ENCODE peak calls at places on chromosomes 16 and 17, in four cellular contexts. One of them, this sample, is unnamed.

GRCh38 chr17:48374650-48375230 is 55.3 kb downstream of the SKAP1 start:
- DNase-seq in A549: peak; percentile 74
- DNase-seq in esophagus muscularis mucosa: no peak
- DNase-seq in upper lobe of left lung: no peak
- DNase-seq in this sample: no peak

GRCh38 chr16:88857728-88858339 is 907 bp downstream of the TRAPPC2L start:
- DNase-seq in A549: peak; percentile 73
- DNase-seq in esophagus muscularis mucosa: no peak
- DNase-seq in upper lobe of left lung: peak; percentile 83
- DNase-seq in this sample: peak; percentile 85

GRCh38 chr16:67917140-67917851 is 14.4 kb downstream of the CTRL start:
- DNase-seq in A549: no peak
- DNase-seq in esophagus muscularis mucosa: no peak
- DNase-seq in upper lobe of left lung: no peak
- DNase-seq in this sample: no peak

GRCh38 chr16:83365166-83365565 is 442.6 kb upstream of the HSBP1 start:
- DNase-seq in A549: no peak
- DNase-seq in esophagus muscularis mucosa: no peak
- DNase-seq in upper lobe of left lung: no peak
- DNase-seq in this sample: no peak

GRCh38 chr17:71548540-71549190 is 572.2 kb upstream of the SOX9 start:
- DNase-seq in A549: no peak
- DNase-seq in esophagus muscularis mucosa: no peak
- DNase-seq in upper lobe of left lung: no peak
- DNase-seq in this sample: no peak

GRCh38 chr17:57104461-57105175 is 19.6 kb downstream of the AKAP1 start:
- DNase-seq in A549: no peak
- DNase-seq in esophagus muscularis mucosa: no peak
- DNase-seq in upper lobe of left lung: no peak
- DNase-seq in this sample: no peak

GRCh38 chr16:23990507-23990906 is 154.7 kb downstream of the PRKCB start:
- DNase-seq in A549: no peak
- DNase-seq in esophagus muscularis mucosa: no peak
- DNase-seq in upper lobe of left lung: no peak
- DNase-seq in this sample: no peak

GRCh38 chr16:53754938-53755910 is 51.3 kb downstream of the FTO start:
- DNase-seq in A549: peak; percentile 54
- DNase-seq in esophagus muscularis mucosa: no peak
- DNase-seq in upper lobe of left lung: no peak
- DNase-seq in this sample: no peak

GRCh38 chr16:87037012-87037411 is 280.2 kb downstream of the C16orf95 start:
- DNase-seq in A549: no peak
- DNase-seq in esophagus muscularis mucosa: no peak
- DNase-seq in upper lobe of left lung: no peak
- DNase-seq in this sample: no peak

GRCh38 chr16:4272114-4272954 is 489 bp downstream of the TFAP4 start:
- DNase-seq in A549: peak; percentile 60
- DNase-seq in esophagus muscularis mucosa: no peak
- DNase-seq in upper lobe of left lung: peak; percentile 90
- DNase-seq in this sample: peak; percentile 74

GRCh38 chr16:14020141-14020540 is 51.0 kb upstream of the MRTFB start:
- DNase-seq in A549: peak; percentile 52
- DNase-seq in esophagus muscularis mucosa: no peak
- DNase-seq in upper lobe of left lung: no peak
- DNase-seq in this sample: no peak

DNA sequence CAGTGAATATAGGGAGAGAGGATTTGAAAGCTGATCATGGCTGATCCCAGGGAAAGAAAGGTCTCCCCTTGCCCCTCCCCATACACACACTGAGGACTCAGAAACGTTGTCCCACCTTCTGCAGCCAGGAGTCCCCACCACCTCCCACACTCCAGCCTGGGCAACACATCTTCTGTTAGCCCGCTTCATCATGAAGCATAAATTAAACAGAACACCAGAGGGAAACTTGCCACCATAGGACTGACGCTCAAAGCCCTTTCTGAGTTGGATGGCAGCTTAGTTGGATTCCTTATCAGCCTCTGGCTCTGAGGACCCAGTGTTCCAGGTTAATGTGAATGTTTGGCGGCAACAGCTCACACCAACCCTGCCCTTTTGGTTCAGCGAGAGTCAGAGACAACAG is 33.9 kb downstream of the ARHGAP27 start:
- DNase-seq in A549: no peak
- DNase-seq in esophagus muscularis mucosa: no peak
- DNase-seq in upper lobe of left lung: no peak
- DNase-seq in this sample: no peak
- TF ChIP-seq CTCF in A549: no peak
- TF ChIP-seq CTCF in esophagus muscularis mucosa: no peak
- TF ChIP-seq CTCF in upper lobe of left lung: no peak
- TF ChIP-seq CTCF in this sample: no peak

GRCh38 chr17:34377078-34377823 is 14.2 kb upstream of the CCL1 start:
- DNase-seq in A549: no peak
- DNase-seq in esophagus muscularis mucosa: no peak
- DNase-seq in upper lobe of left lung: no peak
- DNase-seq in this sample: no peak

GRCh38 chr17:34382586-34383224 is 19.7 kb upstream of the CCL1 start:
- DNase-seq in A549: no peak
- DNase-seq in esophagus muscularis mucosa: no peak
- DNase-seq in upper lobe of left lung: peak; percentile 45
- DNase-seq in this sample: no peak

GRCh38 chr17:34379876-34380275 is 16.8 kb upstream of the CCL1 start:
- DNase-seq in A549: no peak
- DNase-seq in esophagus muscularis mucosa: no peak
- DNase-seq in upper lobe of left lung: no peak
- DNase-seq in this sample: no peak

GRCh38 chr17:34375598-34375997 is 12.6 kb upstream of the CCL1 start:
- DNase-seq in A549: no peak
- DNase-seq in esophagus muscularis mucosa: no peak
- DNase-seq in upper lobe of left lung: peak; percentile 28
- DNase-seq in this sample: no peak

DNA sequence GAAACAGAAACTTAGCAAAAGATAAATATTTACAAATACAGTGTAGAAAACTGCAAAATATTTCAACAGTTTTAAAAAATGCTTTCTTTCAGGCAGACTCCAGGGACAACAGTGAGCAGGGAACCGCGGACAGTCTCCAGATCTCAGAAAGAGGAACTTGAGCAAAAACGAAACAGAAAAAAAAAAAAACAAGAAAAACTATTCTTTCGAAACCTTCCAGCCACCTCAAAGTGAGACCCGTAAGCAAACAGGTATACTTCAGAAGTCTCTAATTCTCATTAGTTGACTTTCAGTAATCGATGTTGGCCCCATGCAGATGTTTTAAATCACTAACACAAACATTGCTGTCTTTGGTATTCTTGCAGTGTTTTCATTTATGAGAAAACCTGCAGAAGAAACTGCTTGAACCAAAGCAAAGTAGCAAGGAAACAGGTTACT is 15.7 kb upstream of the CCL1 start:
- DNase-seq in A549: no peak
- DNase-seq in esophagus muscularis mucosa: no peak
- DNase-seq in upper lobe of left lung: no peak
- DNase-seq in this sample: no peak
- H3K4me3 ChIP-seq in A549: no peak overlapping the region
- H3K4me3 ChIP-seq in esophagus muscularis mucosa: no peak overlapping the region
- H3K4me3 ChIP-seq in upper lobe of left lung: no peak overlapping the region
- H3K4me3 ChIP-seq in this sample: no peak overlapping the region

GRCh38 chr17:28384281-28385036 is 13.0 kb downstream of the SARM1 start:
- DNase-seq in A549: no peak
- DNase-seq in esophagus muscularis mucosa: no peak
- DNase-seq in upper lobe of left lung: peak; percentile 89
- DNase-seq in this sample: peak; percentile 82
- TF ChIP-seq POLR2A in A549: no peak
- TF ChIP-seq POLR2A in esophagus muscularis mucosa: no peak
- TF ChIP-seq POLR2A in upper lobe of left lung: no peak
- TF ChIP-seq POLR2A in this sample: peak; percentile 42

DNA sequence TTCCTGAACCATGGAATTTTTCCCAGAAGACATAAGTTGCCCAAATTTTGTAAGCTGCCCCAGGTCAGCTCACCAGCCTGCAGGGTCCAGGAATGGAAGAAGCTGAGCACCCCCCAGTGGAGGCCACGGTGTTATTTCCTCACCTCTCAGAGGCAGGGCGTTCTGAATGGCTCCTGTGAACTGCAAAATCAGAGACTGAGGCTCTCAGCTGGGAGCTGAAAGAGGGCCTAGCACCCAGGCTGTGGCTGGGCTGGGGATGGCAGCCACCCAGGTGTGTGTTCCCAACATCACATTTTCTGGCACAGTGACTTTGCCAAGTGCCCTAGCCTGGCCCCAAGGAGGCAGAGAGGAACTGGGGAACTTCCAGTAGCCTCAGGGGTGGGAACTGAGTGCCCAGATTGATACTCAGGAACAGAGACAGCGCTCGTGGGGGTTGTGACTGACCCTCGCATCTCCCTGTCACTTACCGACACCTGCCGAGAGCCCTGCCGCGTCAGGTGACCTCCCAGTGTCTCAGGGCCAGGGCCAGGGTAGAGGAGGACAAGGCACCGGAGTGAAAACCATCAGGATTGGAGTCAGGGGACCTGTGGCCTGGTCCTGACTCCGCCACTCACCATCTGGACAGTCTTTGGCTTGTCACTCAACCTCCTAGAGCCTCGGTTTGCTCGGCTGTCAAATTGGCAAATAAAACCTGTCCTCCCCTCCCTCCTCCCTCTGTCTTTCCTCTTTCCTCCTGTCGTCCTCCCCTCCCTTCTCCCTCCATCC is 11.3 kb downstream of the CACNG4 start:
- DNase-seq in A549: peak; percentile 60
- DNase-seq in esophagus muscularis mucosa: no peak
- DNase-seq in upper lobe of left lung: no peak
- DNase-seq in this sample: no peak
- TF ChIP-seq CTCF in A549: peak; percentile 53
- TF ChIP-seq CTCF in esophagus muscularis mucosa: peak; percentile 17
- TF ChIP-seq CTCF in upper lobe of left lung: no peak
- TF ChIP-seq CTCF in this sample: no peak

DNA sequence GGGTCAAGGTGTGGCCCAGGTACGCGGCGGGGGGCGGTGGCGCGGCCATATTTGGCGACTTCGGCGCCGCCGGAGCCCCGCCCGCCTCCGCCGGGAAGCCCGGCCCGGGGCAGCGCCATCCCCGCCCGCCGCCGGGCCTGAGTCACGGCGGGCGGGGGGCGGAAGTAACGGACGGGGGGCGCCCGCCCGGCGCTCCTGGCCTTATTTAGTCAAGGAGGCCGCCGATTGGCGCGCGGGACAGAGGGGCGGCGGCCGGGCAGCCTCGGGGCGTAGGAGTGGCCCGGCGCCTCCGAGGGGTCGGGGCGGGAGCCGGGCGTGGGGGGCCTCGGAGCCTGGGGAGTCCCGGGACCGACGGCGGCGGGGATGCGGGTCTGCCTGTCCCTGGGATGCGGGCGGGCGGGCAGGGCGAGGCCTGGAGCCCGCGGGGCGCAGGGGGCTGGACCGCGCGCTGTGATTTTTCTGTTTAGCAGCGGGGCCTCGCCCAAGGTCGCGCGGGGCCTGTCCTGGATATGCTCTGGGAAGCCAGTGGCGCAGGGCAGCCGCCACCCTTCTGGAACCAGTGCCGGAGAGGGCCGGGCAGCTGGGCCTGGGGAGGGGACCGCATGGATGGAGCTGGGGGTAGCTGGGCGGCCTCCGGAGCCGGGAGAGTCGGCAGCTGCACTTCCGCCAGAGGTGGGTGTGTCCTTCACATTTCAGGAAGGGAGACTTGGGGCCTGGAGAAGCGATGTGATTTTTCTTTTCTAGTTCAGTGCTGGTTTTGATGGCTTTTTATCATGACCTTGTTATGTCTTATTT is 2.3 kb upstream of the ACTG1 start:
- DNase-seq in A549: peak; percentile 86
- DNase-seq in esophagus muscularis mucosa: no peak
- DNase-seq in upper lobe of left lung: peak; percentile 97
- DNase-seq in this sample: peak; percentile 87
- H3K4me3 ChIP-seq in A549: peak overlapping the region; percentile 83
- H3K4me3 ChIP-seq in esophagus muscularis mucosa: peak overlapping the region; percentile 93
- H3K4me3 ChIP-seq in upper lobe of left lung: peak overlapping the region; percentile 85
- H3K4me3 ChIP-seq in this sample: peak overlapping the region; percentile 96